ENCODE peak calls at places on chromosomes 2 and 18, in ten cellular contexts. B is HCT116, J is prostate gland, Z is uterus, U is body of pancreas, V is endothelial cell of umbilical vein, K is IMR-90, T is stomach, Y is breast epithelium, P is heart left ventricle. Q is an unnamed sample.

GRCh38 chr2:197615033-197615652 is 60.2 kb downstream of the RFTN2 start:
- DNase-seq in B (peak; percentile 18), J (peak; percentile 54), Z (no peak), U (no peak), V (no peak), K (no peak), T (no peak), Y (no peak), P (no peak), Q (no peak)

GRCh38 chr2:57920342-57920939 is 126.2 kb upstream of the VRK2 start:
- DNase-seq in B (no peak), J (no peak), Z (no peak), U (no peak), V (no peak), K (no peak), T (no peak), Y (no peak), P (no peak), Q (no peak)

GRCh38 chr2:29011650-29012060 is 30.6 kb downstream of the TOGARAM2 start:
- DNase-seq in B (no peak), J (no peak), Z (peak; percentile 22), U (peak; percentile 30), V (no peak), K (no peak), T (peak; percentile 76), Y (peak; percentile 45), P (peak; percentile 87), Q (no peak)

GRCh38 chr2:56001992-56002391 is 78.4 kb upstream of the EFEMP1 start:
- DNase-seq in B (no peak), J (no peak), Z (no peak), U (no peak), V (no peak), K (peak; percentile 32), T (no peak), Y (no peak), P (no peak), Q (no peak)

GRCh38 chr2:72859831-72860262 is 27.4 kb upstream of the SPR start:
- DNase-seq in B (peak; percentile 77), J (peak; percentile 81), Z (peak; percentile 31), U (peak; percentile 79), V (peak; percentile 71), K (peak; percentile 52), T (peak; percentile 79), Y (peak; percentile 48), P (peak; percentile 57), Q (peak; percentile 50)

GRCh38 chr2:71950256-71951066 is 197.2 kb downstream of the CYP26B1 start:
- DNase-seq in B (no peak), J (no peak), Z (peak; percentile 70), U (no peak), V (no peak), K (no peak), T (no peak), Y (no peak), P (peak; percentile 43), Q (peak; percentile 46)

GRCh38 chr2:21486445-21486844 is 362.7 kb downstream of the TDRD15 start:
- DNase-seq in B (no peak), J (no peak), Z (no peak), U (no peak), V (no peak), K (no peak), T (no peak), Y (no peak), P (no peak), Q (no peak)

GRCh38 chr2:196967775-196968174 is 41.3 kb upstream of the PGAP1 start:
- DNase-seq in B (no peak), J (no peak), Z (no peak), U (no peak), V (no peak), K (no peak), T (no peak), Y (no peak), P (no peak), Q (no peak)

GRCh38 chr2:129711816-129712420 is 267.5 kb upstream of the RAB6C start:
- DNase-seq in B (no peak), J (no peak), Z (no peak), U (no peak), V (no peak), K (no peak), T (no peak), Y (no peak), P (no peak), Q (no peak)

GRCh38 chr2:171811229-171811628 is 82.8 kb downstream of the SLC25A12 start:
- DNase-seq in B (peak; percentile 8), J (no peak), Z (no peak), U (no peak), V (peak; percentile 61), K (peak; percentile 57), T (no peak), Y (no peak), P (no peak), Q (no peak)

GRCh38 chr18:27608742-27609141 is 423.6 kb upstream of the CHST9 start:
- DNase-seq in B (no peak), J (no peak), Z (no peak), U (no peak), V (peak; percentile 11), K (no peak), T (no peak), Y (no peak), P (no peak), Q (no peak)

GRCh38 chr18:60010513-60010912 is 110.7 kb downstream of the PMAIP1 start:
- DNase-seq in B (no peak), J (no peak), Z (no peak), U (no peak), V (no peak), K (no peak), T (no peak), Y (no peak), P (no peak), Q (no peak)

GRCh38 chr2:237529452-237530402 is 36.6 kb upstream of the PRLH start:
- DNase-seq in B (no peak), J (no peak), Z (no peak), U (no peak), V (no peak), K (no peak), T (no peak), Y (no peak), P (no peak), Q (no peak)

GRCh38 chr2:127953128-127953718 is 67.5 kb upstream of the AMMECR1L start:
- DNase-seq in B (no peak), J (no peak), Z (peak; percentile 38), U (peak; percentile 31), V (no peak), K (peak; percentile 61), T (peak; percentile 64), Y (no peak), P (peak; percentile 60), Q (no peak)

GRCh38 chr18:45173799-45174519 is 441.3 kb upstream of the SLC14A2 start:
- DNase-seq in B (no peak), J (no peak), Z (no peak), U (no peak), V (no peak), K (no peak), T (no peak), Y (no peak), P (no peak), Q (no peak)
- TF ChIP-seq POLR2A in B (no peak), J (no peak), Z (no peak), U (no peak), V (no peak), K (no peak), T (no peak), Y (no peak), P (no peak), Q (no peak)

GRCh38 chr2:178943745-178944144 is 106.2 kb downstream of the CCDC141 start:
- DNase-seq in B (no peak), J (no peak), Z (no peak), U (no peak), V (no peak), K (no peak), T (no peak), Y (no peak), P (no peak), Q (no peak)

GRCh38 chr2:178946494-178946893 is 103.4 kb downstream of the CCDC141 start:
- DNase-seq in B (no peak), J (no peak), Z (no peak), U (no peak), V (no peak), K (no peak), T (no peak), Y (no peak), P (no peak), Q (no peak)

GRCh38 chr2:178949584-178949983 is 100.4 kb downstream of the CCDC141 start:
- DNase-seq in B (no peak), J (no peak), Z (no peak), U (no peak), V (no peak), K (no peak), T (no peak), Y (no peak), P (no peak), Q (no peak)

GRCh38 chr2:178949151-178949550 is 100.8 kb downstream of the CCDC141 start:
- DNase-seq in B (no peak), J (no peak), Z (no peak), U (no peak), V (no peak), K (no peak), T (no peak), Y (no peak), P (no peak), Q (no peak)

DNA sequence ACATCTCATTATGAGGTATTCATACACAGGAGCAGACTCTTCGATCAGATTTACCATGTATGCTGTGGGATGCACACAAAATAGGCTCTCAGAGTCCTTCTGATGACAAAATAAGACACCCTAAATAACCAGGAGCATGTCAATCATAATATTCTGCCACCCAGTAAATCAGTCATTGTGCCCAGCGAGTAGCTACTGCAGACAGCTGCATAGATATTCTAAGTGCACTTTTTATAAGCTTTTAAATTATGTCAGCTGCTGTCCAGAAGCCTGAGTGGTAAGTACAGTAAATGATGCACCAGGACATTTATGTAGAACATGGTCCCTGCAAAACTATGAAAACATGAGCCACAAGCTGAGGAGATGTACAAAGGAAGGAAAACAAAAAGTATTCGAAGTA is 102.9 kb downstream of the CCDC141 start:
- DNase-seq in B (no peak), J (no peak), Z (no peak), U (no peak), V (no peak), K (no peak), T (no peak), Y (no peak), P (no peak), Q (no peak)
- H3K27ac ChIP-seq in B (no peak overlapping the region), J (no peak overlapping the region), Z (no peak overlapping the region), U (no peak overlapping the region), V (no peak overlapping the region), K (no peak overlapping the region), T (no peak overlapping the region), Y (no peak overlapping the region), P (no peak overlapping the region), Q (no peak overlapping the region)

DNA sequence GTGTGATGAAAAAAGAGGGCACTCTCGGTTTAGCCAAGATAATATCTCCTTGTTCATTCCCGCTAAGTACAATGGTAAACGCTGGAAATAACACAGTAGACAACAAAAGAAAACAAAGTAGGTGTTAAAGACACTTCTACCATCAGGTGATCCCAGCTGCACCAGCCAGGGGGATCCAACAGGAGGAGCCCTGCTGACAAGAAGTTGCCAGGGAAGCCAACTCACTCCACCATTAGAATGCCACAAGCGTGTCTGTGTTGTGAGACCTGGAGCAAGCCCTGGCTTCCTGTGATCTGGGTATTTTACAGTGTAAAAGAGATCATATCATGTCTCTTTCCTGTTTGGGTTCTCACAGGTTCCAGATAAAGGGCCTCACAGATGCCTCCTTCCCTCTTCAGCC is 117.0 kb downstream of the GRB14 start:
- DNase-seq in B (no peak), J (no peak), Z (no peak), U (peak; percentile 19), V (no peak), K (no peak), T (no peak), Y (no peak), P (no peak), Q (no peak)
- TF ChIP-seq CTCF in B (no peak), J (no peak), Z (no peak), U (peak; percentile 23), V (no peak), K (no peak), T (no peak), Y (no peak), P (no peak), Q (no peak)

GRCh38 chr18:44503854-44504253 is 176.8 kb upstream of the SETBP1 start:
- DNase-seq in B (no peak), J (no peak), Z (no peak), U (no peak), V (no peak), K (no peak), T (no peak), Y (no peak), P (no peak), Q (no peak)
- TF ChIP-seq POLR2A in B (no peak), J (no peak), Z (no peak), U (no peak), V (no peak), K (no peak), T (no peak), Y (no peak), P (no peak), Q (no peak)